ENCODE peak calls at places on chromosomes 7 and 10, in six cellular contexts. M is A549, U is HepG2, P is endothelial cell of umbilical vein, V is K562, W is GM12878. X is an unnamed sample.

GRCh38 chr7:115707236-115707635 is 323.3 kb downstream of the TFEC start:
- DNase-seq in M (no peak), U (peak; percentile 30), W (no peak), V (no peak), P (peak; percentile 8), X (peak; percentile 9)

GRCh38 chr10:102673961-102674511 is 29.8 kb downstream of the TRIM8 start:
- DNase-seq in V (peak; percentile 80), W (no peak), P (peak; percentile 41), M (no peak), U (peak; percentile 60), X (no peak)

GRCh38 chr10:113736576-113736975 is 14.9 kb upstream of the PLEKHS1 start:
- DNase-seq in U (no peak), M (no peak), P (no peak), V (no peak), W (no peak), X (no peak)

GRCh38 chr10:113557389-113558321 is 4.8 kb downstream of the HABP2 start:
- DNase-seq in P (peak; percentile 94), M (no peak), U (no peak), V (peak; percentile 52), W (no peak), X (no peak)

GRCh38 chr10:103843854-103844567 is 11.4 kb downstream of the SH3PXD2A start:
- DNase-seq in M (no peak), W (no peak), V (no peak), P (no peak), U (no peak), X (no peak)

GRCh38 chr7:15397921-15398560 is 163.8 kb downstream of the AGMO start:
- DNase-seq in V (no peak), P (no peak), U (no peak), W (no peak), M (no peak), X (no peak)

GRCh38 chr10:43698156-43698555 is 49.5 kb upstream of the ZNF32 start:
- DNase-seq in W (no peak), P (no peak), M (no peak), V (no peak), U (no peak), X (no peak)

GRCh38 chr7:137590686-137591255 is 247.2 kb upstream of the PTN start:
- DNase-seq in P (no peak), U (no peak), W (no peak), V (no peak), M (no peak), X (no peak)

GRCh38 chr10:57759777-57760176 is 507.9 kb downstream of the IPMK start:
- DNase-seq in V (no peak), P (no peak), W (no peak), U (no peak), M (no peak), X (no peak)

GRCh38 chr10:35007858-35008301 is 82.3 kb downstream of the CUL2 start:
- DNase-seq in M (no peak), W (no peak), P (no peak), U (no peak), V (no peak), X (no peak)

GRCh38 chr10:133454204-133454893 is 604 bp downstream of the SCART1 start:
- DNase-seq in M (no peak), V (no peak), U (no peak), P (no peak), W (no peak), X (no peak)

GRCh38 chr7:151178831-151179230 is 8.2 kb downstream of the ASB10 start:
- DNase-seq in M (no peak), W (no peak), P (no peak), V (no peak), U (no peak), X (no peak)

GRCh38 chr10:117477961-117478670 is 64.4 kb upstream of the EMX2 start:
- DNase-seq in V (peak; percentile 17), P (peak; percentile 44), W (no peak), U (no peak), M (peak; percentile 47), X (peak; percentile 32)

GRCh38 chr7:66734006-66734405 is 6.5 kb upstream of the RABGEF1 start:
- DNase-seq in M (no peak), P (no peak), U (no peak), V (no peak), W (no peak), X (peak; percentile 41)

GRCh38 chr7:44489955-44490350 is 505 bp downstream of the NUDCD3 start:
- DNase-seq in V (peak; percentile 53), P (no peak), W (no peak), U (no peak), M (peak; percentile 34), X (peak; percentile 68)

GRCh38 chr10:121490906-121491519 is 107.2 kb downstream of the FGFR2 start:
- DNase-seq in U (no peak), V (no peak), M (no peak), W (no peak), P (no peak), X (no peak)

GRCh38 chr7:129779602-129780256 is 168.2 kb downstream of the NRF1 start:
- DNase-seq in V (peak; percentile 80), P (no peak), M (peak; percentile 92), U (peak; percentile 61), W (no peak), X (no peak)

GRCh38 chr7:112207106-112207592 is 654 bp downstream of the ZNF277 start:
- DNase-seq in U (no peak), W (no peak), P (peak; percentile 35), V (peak; percentile 46), M (peak; percentile 36), X (peak; percentile 35)

GRCh38 chr7:7595451-7595850 is 28.8 kb downstream of the MIOS start:
- DNase-seq in U (peak; percentile 3), W (no peak), M (peak; percentile 28), V (peak; percentile 14), P (peak; percentile 41), X (peak; percentile 45)

GRCh38 chr7:132739271-132739955 is 163.1 kb upstream of the PLXNA4 start:
- DNase-seq in U (no peak), W (no peak), V (no peak), P (no peak), M (peak; percentile 38), X (peak; percentile 25)

GRCh38 chr10:79102056-79102874 is 33.5 kb downstream of the ZMIZ1 start:
- DNase-seq in P (peak; percentile 35), M (no peak), U (no peak), W (no peak), V (peak; percentile 44), X (no peak)

GRCh38 chr10:124262249-124262865 is 156.4 kb downstream of the OAT start:
- DNase-seq in P (peak; percentile 11), W (no peak), U (no peak), V (no peak), M (no peak), X (no peak)
- TF ChIP-seq MYC in P (no peak), W (no peak), U (no peak), V (no peak), M (no peak), X (no peak)

GRCh38 chr7:6379881-6380280 is 67.9 kb downstream of the DAGLB start:
- DNase-seq in M (no peak), V (no peak), W (no peak), U (no peak), P (no peak), X (no peak)

GRCh38 chr7:6376820-6377219 is 70.9 kb downstream of the DAGLB start:
- DNase-seq in V (peak; percentile 36), W (no peak), M (no peak), U (peak; percentile 90), P (no peak), X (peak; percentile 51)

GRCh38 chr7:6380310-6381095 is 67.3 kb downstream of the DAGLB start:
- DNase-seq in M (no peak), P (no peak), V (no peak), W (no peak), U (no peak), X (no peak)

GRCh38 chr7:6375346-6376101 is 72.2 kb downstream of the DAGLB start:
- DNase-seq in M (no peak), U (no peak), V (peak; percentile 43), P (peak; percentile 63), W (no peak), X (peak; percentile 63)
- TF ChIP-seq MYC in M (no peak), U (no peak), V (no peak), P (no peak), W (no peak), X (no peak)

GRCh38 chr10:63064706-63065105 is 68.4 kb upstream of the NRBF2 start:
- DNase-seq in P (no peak), W (no peak), M (no peak), V (no peak), U (no peak), X (no peak)
- TF ChIP-seq MYC in P (no peak), W (no peak), M (no peak), V (no peak), U (no peak), X (no peak)

DNA sequence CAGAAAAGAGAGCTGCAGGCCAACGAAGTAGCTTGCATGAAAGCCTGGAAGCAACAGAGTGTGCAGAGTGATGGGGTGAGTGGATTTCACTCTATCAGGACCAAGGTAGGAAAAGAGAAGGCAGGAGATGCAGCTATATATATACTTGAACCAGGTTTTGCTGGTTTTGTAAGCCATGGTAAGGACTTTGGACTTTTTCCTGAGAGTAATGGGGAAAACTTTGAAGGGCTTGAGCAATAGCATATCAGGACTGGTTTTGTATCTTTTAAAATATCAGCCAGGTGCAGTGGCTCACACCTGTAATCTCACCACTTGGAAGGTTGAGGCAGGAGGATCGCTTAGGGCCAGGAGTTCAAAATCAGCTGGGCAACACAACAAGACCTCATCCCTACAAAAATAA is 120.6 kb upstream of the NRP1 start:
- DNase-seq in P (no peak), M (no peak), U (peak; percentile 5), W (no peak), V (no peak), X (no peak)
- TF ChIP-seq MYC in P (no peak), M (no peak), U (no peak), W (no peak), V (no peak), X (no peak)

GRCh38 chr10:80497187-80498038 is 40.3 kb upstream of the SH2D4B start:
- DNase-seq in W (no peak), U (no peak), M (no peak), V (peak; percentile 99), P (peak; percentile 78), X (peak; percentile 80)
- TF ChIP-seq MYC in W (no peak), U (no peak), M (no peak), V (peak; percentile 74), P (no peak), X (no peak)

DNA sequence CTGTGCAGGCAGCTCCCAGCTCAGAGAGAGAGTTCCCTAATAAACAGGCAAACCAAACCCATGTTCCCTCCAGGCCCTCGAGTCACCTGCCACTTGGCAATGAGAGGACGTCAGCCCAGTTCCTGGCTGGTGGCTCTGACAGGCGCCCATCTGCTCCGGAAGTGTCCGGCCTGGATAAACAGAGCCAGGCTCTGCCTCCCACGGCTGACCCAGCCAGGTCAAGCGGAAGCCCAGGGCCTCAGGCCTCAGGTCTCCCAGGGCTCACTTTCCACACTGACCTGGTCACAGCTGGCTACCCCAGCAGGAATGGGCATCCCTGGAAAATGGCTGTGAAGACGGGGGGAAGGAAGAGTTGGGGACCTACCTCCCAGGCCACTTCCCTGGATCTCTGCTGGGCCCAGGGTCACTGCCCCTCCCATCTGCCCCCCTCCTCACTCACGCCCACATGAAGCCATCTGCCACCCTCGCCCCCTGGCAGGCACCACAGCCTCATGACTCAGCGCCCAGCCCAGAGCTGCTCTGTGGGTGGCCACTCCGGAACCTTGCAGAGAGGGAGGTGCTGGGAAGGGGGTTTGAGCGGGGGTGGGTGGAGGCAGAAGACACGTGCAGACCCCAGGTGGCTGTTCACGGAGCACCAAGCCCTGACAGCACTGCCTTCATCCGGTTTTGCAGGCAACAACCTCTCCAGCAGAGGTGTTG is 37.4 kb upstream of the DUSP5 start:
- DNase-seq in V (peak; percentile 8), U (peak; percentile 32), W (no peak), M (no peak), P (peak; percentile 55), X (peak; percentile 91)
- TF ChIP-seq MYC in V (no peak), U (no peak), W (no peak), M (no peak), P (no peak), X (peak; percentile 86)